ENCODE peak calls at places on chromosomes 12 and 14, in seven cellular contexts. One of them, this sample, is unnamed.

GRCh38 chr12:62783881-62784280 is 151.1 kb downstream of the PPM1H start:
- DNase-seq in brain microvascular endothelial cell: no peak
- DNase-seq in dorsolateral prefrontal cortex: no peak
- DNase-seq in endothelial cell of umbilical vein: no peak
- DNase-seq in colonic mucosa: no peak
- DNase-seq in psoas muscle: no peak
- DNase-seq in CD4-positive, alpha-beta T cell: no peak
- DNase-seq in this sample: no peak

GRCh38 chr14:23538049-23538718 is 13.4 kb downstream of the ZFHX2 start:
- DNase-seq in dorsolateral prefrontal cortex: no peak
- DNase-seq in brain microvascular endothelial cell: no peak
- DNase-seq in psoas muscle: no peak
- DNase-seq in CD4-positive, alpha-beta T cell: no peak
- DNase-seq in endothelial cell of umbilical vein: no peak
- DNase-seq in colonic mucosa: no peak
- DNase-seq in this sample: no peak

GRCh38 chr14:93759781-93760307 is 28.4 kb downstream of the PRIMA1 start:
- DNase-seq in psoas muscle: peak
- DNase-seq in brain microvascular endothelial cell: no peak
- DNase-seq in dorsolateral prefrontal cortex: peak
- DNase-seq in colonic mucosa: peak
- DNase-seq in endothelial cell of umbilical vein: no peak
- DNase-seq in CD4-positive, alpha-beta T cell: no peak
- DNase-seq in this sample: no peak

GRCh38 chr12:52395761-52396434 is 10.2 kb downstream of the KRT82 start:
- DNase-seq in psoas muscle: peak
- DNase-seq in endothelial cell of umbilical vein: no peak
- DNase-seq in CD4-positive, alpha-beta T cell: no peak
- DNase-seq in brain microvascular endothelial cell: no peak
- DNase-seq in dorsolateral prefrontal cortex: no peak
- DNase-seq in colonic mucosa: peak
- DNase-seq in this sample: no peak

GRCh38 chr12:5262450-5262849 is 169.5 kb upstream of the NTF3 start:
- DNase-seq in colonic mucosa: no peak
- DNase-seq in CD4-positive, alpha-beta T cell: no peak
- DNase-seq in endothelial cell of umbilical vein: no peak
- DNase-seq in dorsolateral prefrontal cortex: no peak
- DNase-seq in psoas muscle: no peak
- DNase-seq in brain microvascular endothelial cell: peak
- DNase-seq in this sample: no peak

GRCh38 chr14:73785336-73785833 is 66.2 kb upstream of the PTGR2 start:
- DNase-seq in brain microvascular endothelial cell: peak
- DNase-seq in colonic mucosa: peak
- DNase-seq in CD4-positive, alpha-beta T cell: no peak
- DNase-seq in psoas muscle: no peak
- DNase-seq in endothelial cell of umbilical vein: peak
- DNase-seq in dorsolateral prefrontal cortex: no peak
- DNase-seq in this sample: no peak

GRCh38 chr12:47534695-47535094 is 171.1 kb downstream of the RPAP3 start:
- DNase-seq in colonic mucosa: no peak
- DNase-seq in brain microvascular endothelial cell: peak
- DNase-seq in dorsolateral prefrontal cortex: no peak
- DNase-seq in psoas muscle: no peak
- DNase-seq in CD4-positive, alpha-beta T cell: no peak
- DNase-seq in endothelial cell of umbilical vein: no peak
- DNase-seq in this sample: no peak

GRCh38 chr14:68554231-68554630 is 238.6 kb downstream of the ZFP36L1 start:
- DNase-seq in CD4-positive, alpha-beta T cell: no peak
- DNase-seq in endothelial cell of umbilical vein: no peak
- DNase-seq in brain microvascular endothelial cell: no peak
- DNase-seq in dorsolateral prefrontal cortex: no peak
- DNase-seq in colonic mucosa: no peak
- DNase-seq in psoas muscle: no peak
- DNase-seq in this sample: no peak

GRCh38 chr14:70882771-70883492 is 24.3 kb upstream of the PCNX1 start:
- DNase-seq in endothelial cell of umbilical vein: peak
- DNase-seq in CD4-positive, alpha-beta T cell: no peak
- DNase-seq in brain microvascular endothelial cell: peak
- DNase-seq in colonic mucosa: no peak
- DNase-seq in psoas muscle: no peak
- DNase-seq in dorsolateral prefrontal cortex: no peak
- DNase-seq in this sample: no peak

GRCh38 chr12:71981149-71981548 is 42.5 kb downstream of the TPH2 start:
- DNase-seq in psoas muscle: no peak
- DNase-seq in CD4-positive, alpha-beta T cell: no peak
- DNase-seq in dorsolateral prefrontal cortex: no peak
- DNase-seq in brain microvascular endothelial cell: no peak
- DNase-seq in endothelial cell of umbilical vein: no peak
- DNase-seq in colonic mucosa: no peak
- DNase-seq in this sample: no peak

GRCh38 chr14:105927661-105928060 is 401.3 kb downstream of the TMEM121 start:
- DNase-seq in dorsolateral prefrontal cortex: no peak
- DNase-seq in CD4-positive, alpha-beta T cell: no peak
- DNase-seq in psoas muscle: no peak
- DNase-seq in colonic mucosa: no peak
- DNase-seq in endothelial cell of umbilical vein: no peak
- DNase-seq in brain microvascular endothelial cell: no peak
- DNase-seq in this sample: no peak

GRCh38 chr14:105929327-105930081 is 403.1 kb downstream of the TMEM121 start:
- DNase-seq in brain microvascular endothelial cell: no peak
- DNase-seq in endothelial cell of umbilical vein: no peak
- DNase-seq in colonic mucosa: no peak
- DNase-seq in psoas muscle: no peak
- DNase-seq in CD4-positive, alpha-beta T cell: no peak
- DNase-seq in dorsolateral prefrontal cortex: no peak
- DNase-seq in this sample: no peak

GRCh38 chr14:105931808-105932483 is 405.6 kb downstream of the TMEM121 start:
- DNase-seq in colonic mucosa: no peak
- DNase-seq in psoas muscle: no peak
- DNase-seq in brain microvascular endothelial cell: no peak
- DNase-seq in endothelial cell of umbilical vein: no peak
- DNase-seq in dorsolateral prefrontal cortex: no peak
- DNase-seq in CD4-positive, alpha-beta T cell: no peak
- DNase-seq in this sample: peak

GRCh38 chr14:105933238-105933637 is 406.9 kb downstream of the TMEM121 start:
- DNase-seq in brain microvascular endothelial cell: no peak
- DNase-seq in endothelial cell of umbilical vein: no peak
- DNase-seq in psoas muscle: no peak
- DNase-seq in CD4-positive, alpha-beta T cell: no peak
- DNase-seq in dorsolateral prefrontal cortex: no peak
- DNase-seq in colonic mucosa: no peak
- DNase-seq in this sample: peak

GRCh38 chr14:105930572-105930971 is 404.2 kb downstream of the TMEM121 start:
- DNase-seq in psoas muscle: no peak
- DNase-seq in colonic mucosa: no peak
- DNase-seq in brain microvascular endothelial cell: no peak
- DNase-seq in dorsolateral prefrontal cortex: no peak
- DNase-seq in endothelial cell of umbilical vein: no peak
- DNase-seq in CD4-positive, alpha-beta T cell: no peak
- DNase-seq in this sample: no peak
- H3K27ac ChIP-seq in psoas muscle: no peak
- H3K27ac ChIP-seq in colonic mucosa: no peak
- H3K27ac ChIP-seq in brain microvascular endothelial cell: no peak
- H3K27ac ChIP-seq in dorsolateral prefrontal cortex: no peak
- H3K27ac ChIP-seq in endothelial cell of umbilical vein: no peak
- H3K27ac ChIP-seq in CD4-positive, alpha-beta T cell: no peak
- H3K27ac ChIP-seq in this sample: no peak

GRCh38 chr14:63853831-63854293 is 1.1 kb downstream of the SYNE2 start:
- DNase-seq in CD4-positive, alpha-beta T cell: peak
- DNase-seq in endothelial cell of umbilical vein: peak
- DNase-seq in psoas muscle: peak
- DNase-seq in dorsolateral prefrontal cortex: no peak
- DNase-seq in colonic mucosa: peak
- DNase-seq in brain microvascular endothelial cell: peak
- DNase-seq in this sample: peak

GRCh38 chr14:63852271-63852816 is 460 bp upstream of the SYNE2 start:
- DNase-seq in colonic mucosa: no peak
- DNase-seq in endothelial cell of umbilical vein: no peak
- DNase-seq in dorsolateral prefrontal cortex: no peak
- DNase-seq in brain microvascular endothelial cell: no peak
- DNase-seq in CD4-positive, alpha-beta T cell: no peak
- DNase-seq in psoas muscle: no peak
- DNase-seq in this sample: no peak

GRCh38 chr14:63854330-63854729 is 1.5 kb downstream of the SYNE2 start:
- DNase-seq in psoas muscle: no peak
- DNase-seq in colonic mucosa: no peak
- DNase-seq in dorsolateral prefrontal cortex: no peak
- DNase-seq in endothelial cell of umbilical vein: no peak
- DNase-seq in CD4-positive, alpha-beta T cell: no peak
- DNase-seq in brain microvascular endothelial cell: no peak
- DNase-seq in this sample: no peak

GRCh38 chr14:63855272-63855671 is 2.5 kb downstream of the SYNE2 start:
- DNase-seq in endothelial cell of umbilical vein: no peak
- DNase-seq in CD4-positive, alpha-beta T cell: no peak
- DNase-seq in psoas muscle: no peak
- DNase-seq in colonic mucosa: no peak
- DNase-seq in brain microvascular endothelial cell: no peak
- DNase-seq in dorsolateral prefrontal cortex: no peak
- DNase-seq in this sample: no peak

GRCh38 chr14:63852817-63853730 is at the start of gene SYNE2:
- DNase-seq in CD4-positive, alpha-beta T cell: peak
- DNase-seq in endothelial cell of umbilical vein: peak
- DNase-seq in psoas muscle: peak
- DNase-seq in colonic mucosa: peak
- DNase-seq in dorsolateral prefrontal cortex: peak
- DNase-seq in brain microvascular endothelial cell: peak
- DNase-seq in this sample: peak
- H3K27ac ChIP-seq in CD4-positive, alpha-beta T cell: peak
- H3K27ac ChIP-seq in endothelial cell of umbilical vein: peak
- H3K27ac ChIP-seq in psoas muscle: peak
- H3K27ac ChIP-seq in colonic mucosa: peak
- H3K27ac ChIP-seq in dorsolateral prefrontal cortex: peak
- H3K27ac ChIP-seq in brain microvascular endothelial cell: no peak
- H3K27ac ChIP-seq in this sample: peak

GRCh38 chr12:122501489-122501989 is 807 bp upstream of the ZCCHC8 start:
- DNase-seq in endothelial cell of umbilical vein: no peak
- DNase-seq in colonic mucosa: no peak
- DNase-seq in CD4-positive, alpha-beta T cell: no peak
- DNase-seq in dorsolateral prefrontal cortex: no peak
- DNase-seq in psoas muscle: no peak
- DNase-seq in brain microvascular endothelial cell: no peak
- DNase-seq in this sample: no peak
- H3K27ac ChIP-seq in endothelial cell of umbilical vein: peak
- H3K27ac ChIP-seq in colonic mucosa: peak
- H3K27ac ChIP-seq in CD4-positive, alpha-beta T cell: peak
- H3K27ac ChIP-seq in dorsolateral prefrontal cortex: peak
- H3K27ac ChIP-seq in psoas muscle: peak
- H3K27ac ChIP-seq in brain microvascular endothelial cell: peak
- H3K27ac ChIP-seq in this sample: peak

GRCh38 chr12:53590661-53591060 is 35.5 kb downstream of the ATF7 start:
- DNase-seq in CD4-positive, alpha-beta T cell: no peak
- DNase-seq in brain microvascular endothelial cell: no peak
- DNase-seq in dorsolateral prefrontal cortex: no peak
- DNase-seq in endothelial cell of umbilical vein: no peak
- DNase-seq in colonic mucosa: no peak
- DNase-seq in psoas muscle: no peak
- DNase-seq in this sample: no peak
- H3K27ac ChIP-seq in CD4-positive, alpha-beta T cell: no peak
- H3K27ac ChIP-seq in brain microvascular endothelial cell: no peak
- H3K27ac ChIP-seq in dorsolateral prefrontal cortex: peak
- H3K27ac ChIP-seq in endothelial cell of umbilical vein: no peak
- H3K27ac ChIP-seq in colonic mucosa: peak
- H3K27ac ChIP-seq in psoas muscle: no peak
- H3K27ac ChIP-seq in this sample: no peak

GRCh38 chr12:115455268-115455681 is 771.3 kb upstream of the TBX3 start:
- DNase-seq in endothelial cell of umbilical vein: no peak
- DNase-seq in brain microvascular endothelial cell: no peak
- DNase-seq in dorsolateral prefrontal cortex: no peak
- DNase-seq in psoas muscle: no peak
- DNase-seq in CD4-positive, alpha-beta T cell: no peak
- DNase-seq in colonic mucosa: no peak
- DNase-seq in this sample: no peak
- H3K27ac ChIP-seq in endothelial cell of umbilical vein: no peak
- H3K27ac ChIP-seq in brain microvascular endothelial cell: no peak
- H3K27ac ChIP-seq in dorsolateral prefrontal cortex: no peak
- H3K27ac ChIP-seq in psoas muscle: no peak
- H3K27ac ChIP-seq in CD4-positive, alpha-beta T cell: no peak
- H3K27ac ChIP-seq in colonic mucosa: no peak
- H3K27ac ChIP-seq in this sample: no peak

GRCh38 chr14:102575479-102576428 is 16.7 kb upstream of the RCOR1 start:
- DNase-seq in dorsolateral prefrontal cortex: no peak
- DNase-seq in CD4-positive, alpha-beta T cell: no peak
- DNase-seq in colonic mucosa: no peak
- DNase-seq in psoas muscle: no peak
- DNase-seq in brain microvascular endothelial cell: no peak
- DNase-seq in endothelial cell of umbilical vein: no peak
- DNase-seq in this sample: no peak

GRCh38 chr14:102581193-102581592 is 11.3 kb upstream of the RCOR1 start:
- DNase-seq in colonic mucosa: no peak
- DNase-seq in psoas muscle: no peak
- DNase-seq in CD4-positive, alpha-beta T cell: no peak
- DNase-seq in endothelial cell of umbilical vein: no peak
- DNase-seq in dorsolateral prefrontal cortex: no peak
- DNase-seq in brain microvascular endothelial cell: no peak
- DNase-seq in this sample: no peak

GRCh38 chr14:102580552-102581110 is 11.8 kb upstream of the RCOR1 start:
- DNase-seq in psoas muscle: no peak
- DNase-seq in endothelial cell of umbilical vein: no peak
- DNase-seq in dorsolateral prefrontal cortex: no peak
- DNase-seq in CD4-positive, alpha-beta T cell: no peak
- DNase-seq in colonic mucosa: no peak
- DNase-seq in brain microvascular endothelial cell: no peak
- DNase-seq in this sample: no peak

GRCh38 chr14:102579696-102580551 is 12.5 kb upstream of the RCOR1 start:
- DNase-seq in dorsolateral prefrontal cortex: no peak
- DNase-seq in endothelial cell of umbilical vein: no peak
- DNase-seq in colonic mucosa: no peak
- DNase-seq in brain microvascular endothelial cell: peak
- DNase-seq in CD4-positive, alpha-beta T cell: no peak
- DNase-seq in psoas muscle: peak
- DNase-seq in this sample: no peak

GRCh38 chr14:102578821-102579220 is 13.6 kb upstream of the RCOR1 start:
- DNase-seq in brain microvascular endothelial cell: no peak
- DNase-seq in colonic mucosa: no peak
- DNase-seq in dorsolateral prefrontal cortex: no peak
- DNase-seq in CD4-positive, alpha-beta T cell: no peak
- DNase-seq in psoas muscle: no peak
- DNase-seq in endothelial cell of umbilical vein: no peak
- DNase-seq in this sample: no peak
- H3K27ac ChIP-seq in brain microvascular endothelial cell: no peak
- H3K27ac ChIP-seq in colonic mucosa: no peak
- H3K27ac ChIP-seq in dorsolateral prefrontal cortex: no peak
- H3K27ac ChIP-seq in CD4-positive, alpha-beta T cell: no peak
- H3K27ac ChIP-seq in psoas muscle: no peak
- H3K27ac ChIP-seq in endothelial cell of umbilical vein: no peak
- H3K27ac ChIP-seq in this sample: no peak

This sample was measured in stomach.